ENCODE peak calls at places on chromosomes 11 and 22, in six cellular contexts. L is NB4, J is endothelial cell of umbilical vein, A is K562, F is HepG2, N is GM12878. Y is an unnamed sample.

GRCh38 chr11:61860054-61860903 is 31.1 kb downstream of the FADS3 start:
- DNase-seq in L (no peak), J (no peak), A (peak; percentile 75), F (no peak), N (no peak), Y (peak; percentile 42)

GRCh38 chr11:45551181-45551580 is 114.2 kb downstream of the CHST1 start:
- DNase-seq in L (no peak), J (no peak), A (no peak), F (no peak), N (no peak), Y (no peak)

GRCh38 chr11:3091846-3092602 is 34.8 kb upstream of the CARS1 start:
- DNase-seq in L (peak; percentile 70), J (peak; percentile 59), A (peak; percentile 88), F (peak; percentile 56), N (peak; percentile 19), Y (peak; percentile 89)

GRCh38 chr11:5605849-5606248 is 9.4 kb downstream of the TRIM6 start:
- DNase-seq in L (no peak), J (no peak), A (no peak), F (no peak), N (no peak), Y (no peak)

GRCh38 chr11:68255526-68255925 is 16.2 kb downstream of the C11orf24 start:
- DNase-seq in L (peak; percentile 31), J (no peak), A (no peak), F (no peak), N (no peak), Y (no peak)

GRCh38 chr11:130215531-130216220 is 56.1 kb downstream of the ST14 start:
- DNase-seq in L (no peak), J (no peak), A (no peak), F (no peak), N (no peak), Y (no peak)

GRCh38 chr11:69209936-69210659 is 54.4 kb downstream of the SMIM38 start:
- DNase-seq in L (peak; percentile 79), J (no peak), A (peak; percentile 68), F (peak; percentile 38), N (peak; percentile 23), Y (no peak)

GRCh38 chr11:2432171-2432621 is 12.1 kb downstream of the TRPM5 start:
- DNase-seq in L (no peak), J (no peak), A (no peak), F (no peak), N (no peak), Y (no peak)

GRCh38 chr22:22935546-22936157 is 48.0 kb downstream of the IGLL5 start:
- DNase-seq in L (peak; percentile 59), J (no peak), A (peak; percentile 60), F (no peak), N (peak; percentile 99), Y (no peak)

GRCh38 chr11:12285811-12286222 is 91.6 kb upstream of the PARVA start:
- DNase-seq in L (no peak), J (peak; percentile 50), A (no peak), F (no peak), N (no peak), Y (no peak)

GRCh38 chr11:35470616-35471015 is 51.3 kb upstream of the SLC1A2 start:
- DNase-seq in L (no peak), J (no peak), A (no peak), F (no peak), N (no peak), Y (no peak)

GRCh38 chr22:44702479-44703219 is 645 bp downstream of the PRR5 start:
- DNase-seq in L (peak; percentile 38), J (no peak), A (no peak), F (no peak), N (no peak), Y (no peak)

GRCh38 chr22:16917144-16918003 is 90.6 kb downstream of the GAB4 start:
- DNase-seq in L (peak; percentile 70), J (peak; percentile 70), A (peak; percentile 78), F (peak; percentile 57), N (peak; percentile 12), Y (peak; percentile 33)

GRCh38 chr11:8258771-8259170 is 4.9 kb downstream of the LMO1 start:
- DNase-seq in L (peak; percentile 55), J (no peak), A (no peak), F (no peak), N (no peak), Y (no peak)

GRCh38 chr11:102197759-102198158 is 87.5 kb downstream of the YAP1 start:
- DNase-seq in L (no peak), J (no peak), A (no peak), F (peak; percentile 31), N (no peak), Y (no peak)

GRCh38 chr11:35121326-35121865 is 17.6 kb upstream of the CD44 start:
- DNase-seq in L (no peak), J (no peak), A (no peak), F (no peak), N (no peak), Y (no peak)

GRCh38 chr11:34274712-34275398 is 83.0 kb downstream of the ABTB2 start:
- DNase-seq in L (no peak), J (no peak), A (no peak), F (no peak), N (no peak), Y (peak; percentile 94)

GRCh38 chr22:16824718-16825687 is at the start of gene XKR3:
- DNase-seq in L (peak; percentile 79), J (no peak), A (no peak), F (no peak), N (peak; percentile 37), Y (no peak)

GRCh38 chr11:86671386-86672006 is 920 bp downstream of the ME3 start:
- DNase-seq in L (no peak), J (peak; percentile 45), A (no peak), F (no peak), N (no peak), Y (peak; percentile 44)

GRCh38 chr11:35182317-35182939 is 43.5 kb downstream of the CD44 start:
- DNase-seq in L (no peak), J (no peak), A (no peak), F (no peak), N (peak; percentile 52), Y (no peak)

GRCh38 chr11:102832612-102833011 is 10.8 kb downstream of the MMP3 start:
- DNase-seq in L (no peak), J (no peak), A (no peak), F (no peak), N (no peak), Y (no peak)

GRCh38 chr22:45785458-45785857 is 113.8 kb downstream of the ATXN10 start:
- DNase-seq in L (no peak), J (no peak), A (no peak), F (peak; percentile 28), N (no peak), Y (peak; percentile 75)

GRCh38 chr22:48955351-48956311 is 872.0 kb downstream of the BRD1 start:
- DNase-seq in L (no peak), J (no peak), A (no peak), F (no peak), N (no peak), Y (no peak)

GRCh38 chr11:2587976-2588748 is 111.6 kb downstream of the KCNQ1OT1 start:
- DNase-seq in L (no peak), J (no peak), A (peak; percentile 3), F (no peak), N (no peak), Y (no peak)

GRCh38 chr11:75174781-75175370 is 24.0 kb downstream of the SLCO2B1 start:
- DNase-seq in L (peak; percentile 63), J (no peak), A (no peak), F (no peak), N (no peak), Y (no peak)

GRCh38 chr22:35591696-35592417 is 25.3 kb downstream of the MB start:
- DNase-seq in L (no peak), J (no peak), A (no peak), F (no peak), N (no peak), Y (no peak)
- TF ChIP-seq MYC in L (no peak), J (no peak), A (no peak), F (no peak), N (no peak), Y (no peak)

GRCh38 chr11:77438487-77438886 is 35.4 kb downstream of the PAK1 start:
- DNase-seq in L (no peak), J (no peak), A (no peak), F (no peak), N (no peak), Y (no peak)

GRCh38 chr11:77436969-77437368 is 36.9 kb downstream of the PAK1 start:
- DNase-seq in L (no peak), J (no peak), A (no peak), F (no peak), N (no peak), Y (no peak)

GRCh38 chr11:77436501-77436900 is 37.4 kb downstream of the PAK1 start:
- DNase-seq in L (no peak), J (no peak), A (no peak), F (no peak), N (no peak), Y (no peak)

GRCh38 chr11:77431813-77432212 is 42.1 kb downstream of the PAK1 start:
- DNase-seq in L (no peak), J (no peak), A (no peak), F (no peak), N (no peak), Y (no peak)

DNA sequence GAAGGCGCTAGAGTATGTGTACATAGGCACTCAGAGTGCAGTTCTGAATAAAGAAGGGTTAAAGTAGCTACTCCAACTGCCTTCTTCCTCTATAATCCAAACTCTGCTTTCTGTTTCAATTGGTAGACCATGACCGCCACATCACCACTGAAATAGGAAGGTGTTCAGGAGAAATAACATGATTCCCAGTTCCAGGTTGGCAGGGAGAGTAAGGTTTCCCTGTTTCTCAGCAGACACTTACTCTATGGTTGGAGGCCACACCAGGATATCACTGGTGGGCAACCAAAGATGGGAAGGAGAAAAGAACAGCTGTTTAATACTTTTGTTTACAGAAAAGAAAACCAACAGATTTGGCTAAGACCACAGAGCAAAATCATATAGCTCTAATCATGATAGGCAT is 37.9 kb downstream of the PAK1 start:
- DNase-seq in L (no peak), J (no peak), A (no peak), F (no peak), N (no peak), Y (no peak)
- TF ChIP-seq MYC in L (no peak), J (no peak), A (no peak), F (no peak), N (no peak), Y (no peak)

DNA sequence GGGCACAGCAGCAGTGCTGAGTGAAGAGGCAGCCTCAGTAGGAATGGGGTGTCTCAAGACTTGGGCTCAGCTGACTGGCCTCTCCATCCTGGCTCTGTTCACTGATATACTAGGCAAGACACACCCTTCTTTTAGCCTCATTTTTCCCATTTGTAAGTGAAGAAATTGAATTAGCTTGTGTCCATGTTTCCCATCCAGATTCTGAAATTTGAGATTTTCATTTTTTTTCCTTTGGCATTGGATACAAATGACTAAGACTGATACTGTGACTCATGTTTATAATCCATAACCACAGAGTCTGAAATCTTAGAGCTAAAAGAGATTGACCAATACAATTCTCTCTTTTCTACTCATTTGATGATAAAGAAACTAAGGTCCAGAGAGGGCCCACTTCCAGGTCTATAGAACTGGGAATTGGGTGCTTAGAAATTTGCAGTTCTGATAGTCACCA is 110.9 kb downstream of the KCNC1 start:
- DNase-seq in L (no peak), J (no peak), A (no peak), F (no peak), N (no peak), Y (no peak)
- TF ChIP-seq MYC in L (no peak), J (no peak), A (no peak), F (no peak), N (no peak), Y (no peak)

DNA sequence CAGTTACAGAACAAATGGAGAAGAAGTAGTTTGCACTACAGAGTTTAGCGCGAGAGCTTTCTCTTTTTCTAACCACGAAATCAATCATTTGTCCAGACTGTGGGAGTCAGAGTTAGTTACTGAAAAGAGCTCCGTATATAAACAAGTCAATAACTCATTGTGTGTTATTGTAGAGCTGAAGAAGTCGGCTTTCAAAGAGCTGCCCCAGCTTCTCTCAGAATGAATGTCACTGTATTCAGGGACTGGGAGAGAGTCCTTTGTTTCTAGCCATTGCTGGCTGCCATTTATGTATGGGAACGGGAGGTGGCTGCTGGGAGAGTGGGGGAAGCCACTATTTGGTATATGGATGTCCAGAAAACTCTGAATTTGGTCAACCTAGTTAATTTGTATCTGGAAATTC is 227.7 kb downstream of the DCDC1 start:
- DNase-seq in L (no peak), J (no peak), A (no peak), F (no peak), N (no peak), Y (no peak)
- TF ChIP-seq MYC in L (no peak), J (no peak), A (no peak), F (no peak), N (no peak), Y (no peak)